ENCODE peak calls at places on chromosomes 7 and 10, in ten cellular contexts. Y is astrocyte of the spinal cord, C is upper lobe of right lung, E is foreskin fibroblast, V is GM12864, I is cardiac fibroblast, B is astrocyte, R is spleen, P is heart left ventricle, T is astrocyte of the cerebellum. Q is an unnamed sample.

GRCh38 chr10:63627376-63627775 is 106.2 kb downstream of the REEP3 start:
- DNase-seq in Y (no peak), C (no peak), E (no peak), V (no peak), I (peak), B (no peak), R (no peak), P (no peak), T (no peak), Q (no peak)

GRCh38 chr10:73517166-73517888 is 21.5 kb upstream of the PPP3CB start:
- DNase-seq in Y (no peak), C (no peak), E (no peak), V (no peak), I (peak), B (peak), R (no peak), P (no peak), T (no peak), Q (no peak)

GRCh38 chr10:56068473-56069263 is 292.4 kb downstream of the ZWINT start:
- DNase-seq in Y (no peak), C (peak), E (no peak), V (no peak), I (no peak), B (no peak), R (peak), P (no peak), T (no peak), Q (no peak)

GRCh38 chr10:48948631-48949030 is 9.0 kb upstream of the LRRC18 start:
- DNase-seq in Y (no peak), C (no peak), E (no peak), V (no peak), I (no peak), B (no peak), R (no peak), P (no peak), T (no peak), Q (no peak)

GRCh38 chr7:122260336-122260735 is 44.2 kb downstream of the FEZF1 start:
- DNase-seq in Y (no peak), C (no peak), E (no peak), V (no peak), I (no peak), B (no peak), R (no peak), P (no peak), T (no peak), Q (no peak)

GRCh38 chr10:329361-330099 is 194.3 kb downstream of the ZMYND11 start:
- DNase-seq in Y (peak), C (peak), E (peak), V (no peak), I (peak), B (peak), R (no peak), P (peak), T (peak), Q (peak)

GRCh38 chr7:139092090-139092796 is 17.3 kb downstream of the ZC3HAV1 start:
- DNase-seq in Y (no peak), C (no peak), E (no peak), V (no peak), I (no peak), B (no peak), R (no peak), P (no peak), T (no peak), Q (no peak)

GRCh38 chr7:148883233-148884048 is 650 bp downstream of the EZH2 start:
- DNase-seq in Y (no peak), C (peak), E (peak), V (no peak), I (peak), B (no peak), R (peak), P (peak), T (no peak), Q (no peak)

GRCh38 chr10:43336641-43337318 is 34.7 kb upstream of the FXYD4 start:
- DNase-seq in Y (no peak), C (no peak), E (no peak), V (no peak), I (no peak), B (no peak), R (no peak), P (no peak), T (no peak), Q (no peak)

GRCh38 chr7:139771001-139771956 is 6.5 kb downstream of the HIPK2 start:
- DNase-seq in Y (peak), C (no peak), E (peak), V (no peak), I (peak), B (peak), R (no peak), P (no peak), T (peak), Q (peak)

GRCh38 chr7:33901199-33901598 is 4.1 kb upstream of the BMPER start:
- DNase-seq in Y (no peak), C (no peak), E (no peak), V (no peak), I (peak), B (peak), R (no peak), P (no peak), T (no peak), Q (no peak)

GRCh38 chr10:47025540-47026300 is 114.5 kb downstream of the PTPN20 start:
- DNase-seq in Y (peak), C (peak), E (no peak), V (no peak), I (peak), B (peak), R (peak), P (no peak), T (peak), Q (peak)

GRCh38 chr7:55255501-55256445 is 109.4 kb upstream of the LANCL2 start:
- DNase-seq in Y (peak), C (peak), E (peak), V (peak), I (peak), B (peak), R (peak), P (peak), T (peak), Q (peak)

GRCh38 chr7:112550468-112551060 is 69.8 kb downstream of the LSMEM1 start:
- DNase-seq in Y (peak), C (no peak), E (peak), V (peak), I (peak), B (peak), R (no peak), P (no peak), T (peak), Q (peak)

GRCh38 chr7:105487559-105488218 is 34.4 kb downstream of the PUS7 start:
- DNase-seq in Y (peak), C (no peak), E (peak), V (no peak), I (peak), B (peak), R (no peak), P (peak), T (peak), Q (peak)

GRCh38 chr7:2719007-2719406 is 31.0 kb downstream of the AMZ1 start:
- DNase-seq in Y (no peak), C (no peak), E (no peak), V (no peak), I (no peak), B (no peak), R (peak), P (no peak), T (no peak), Q (no peak)

GRCh38 chr10:57952741-57953140 is 315.0 kb downstream of the IPMK start:
- DNase-seq in Y (peak), C (no peak), E (peak), V (no peak), I (peak), B (peak), R (no peak), P (no peak), T (peak), Q (peak)

GRCh38 chr7:156984209-156984891 is 26.1 kb downstream of the MNX1 start:
- DNase-seq in Y (no peak), C (no peak), E (peak), V (no peak), I (peak), B (no peak), R (no peak), P (no peak), T (no peak), Q (peak)

GRCh38 chr10:91636892-91637291 is 4.0 kb upstream of the PPP1R3C start:
- DNase-seq in Y (no peak), C (no peak), E (no peak), V (no peak), I (no peak), B (no peak), R (no peak), P (no peak), T (no peak), Q (no peak)

GRCh38 chr10:34966440-34966839 is 123.7 kb downstream of the CUL2 start:
- DNase-seq in Y (peak), C (no peak), E (peak), V (no peak), I (peak), B (peak), R (no peak), P (no peak), T (peak), Q (peak)

GRCh38 chr7:90766814-90767564 is 170.9 kb downstream of the CDK14 start:
- DNase-seq in Y (peak), C (no peak), E (peak), V (no peak), I (peak), B (peak), R (no peak), P (peak), T (no peak), Q (peak)

GRCh38 chr10:24360286-24361127 is 151.6 kb downstream of the KIAA1217 start:
- DNase-seq in Y (peak), C (no peak), E (peak), V (no peak), I (peak), B (peak), R (no peak), P (peak), T (peak), Q (peak)

GRCh38 chr10:48246501-48246900 is 28.0 kb downstream of the FRMPD2 start:
- DNase-seq in Y (no peak), C (no peak), E (no peak), V (no peak), I (no peak), B (no peak), R (no peak), P (no peak), T (no peak), Q (no peak)

GRCh38 chr10:112634096-112634830 is 187.2 kb downstream of the VTI1A start:
- DNase-seq in Y (no peak), C (no peak), E (no peak), V (no peak), I (peak), B (peak), R (no peak), P (no peak), T (no peak), Q (peak)

GRCh38 chr10:29850371-29850770 is 209.0 kb downstream of the JCAD start:
- DNase-seq in Y (no peak), C (no peak), E (no peak), V (no peak), I (no peak), B (no peak), R (no peak), P (no peak), T (no peak), Q (no peak)

GRCh38 chr7:123657304-123657685 is 1.6 kb downstream of the LMOD2 start:
- DNase-seq in Y (no peak), C (no peak), E (no peak), V (no peak), I (no peak), B (no peak), R (no peak), P (no peak), T (no peak), Q (no peak)

GRCh38 chr7:80324032-80324431 is 187.8 kb downstream of the GNAT3 start:
- DNase-seq in Y (peak), C (no peak), E (peak), V (no peak), I (peak), B (peak), R (no peak), P (no peak), T (peak), Q (peak)

GRCh38 chr10:82419981-82420380 is 545.0 kb downstream of the NRG3 start:
- DNase-seq in Y (no peak), C (no peak), E (no peak), V (no peak), I (no peak), B (no peak), R (no peak), P (no peak), T (no peak), Q (no peak)

GRCh38 chr7:82362129-82362528 is 81.4 kb downstream of the CACNA2D1 start:
- DNase-seq in Y (peak), C (no peak), E (peak), V (no peak), I (peak), B (peak), R (no peak), P (no peak), T (no peak), Q (peak)

GRCh38 chr7:2508327-2509231 is 11.0 kb upstream of the LFNG start:
- DNase-seq in Y (peak), C (peak), E (peak), V (no peak), I (peak), B (no peak), R (peak), P (peak), T (no peak), Q (peak)

GRCh38 chr10:69344591-69345244 is 66.4 kb downstream of the HK1 start:
- DNase-seq in Y (no peak), C (no peak), E (no peak), V (no peak), I (no peak), B (no peak), R (peak), P (no peak), T (no peak), Q (no peak)

GRCh38 chr10:52466464-52466863 is 152.4 kb downstream of the DKK1 start:
- DNase-seq in Y (no peak), C (no peak), E (peak), V (no peak), I (no peak), B (no peak), R (no peak), P (no peak), T (no peak), Q (no peak)

GRCh38 chr10:124939290-124939689 is 2.6 kb upstream of the ZRANB1 start:
- DNase-seq in Y (no peak), C (no peak), E (no peak), V (no peak), I (no peak), B (no peak), R (no peak), P (no peak), T (no peak), Q (no peak)

GRCh38 chr7:151240942-151241754 is 7.3 kb downstream of the SMARCD3 start:
- DNase-seq in Y (no peak), C (no peak), E (no peak), V (no peak), I (no peak), B (no peak), R (peak), P (no peak), T (no peak), Q (no peak)

DNA sequence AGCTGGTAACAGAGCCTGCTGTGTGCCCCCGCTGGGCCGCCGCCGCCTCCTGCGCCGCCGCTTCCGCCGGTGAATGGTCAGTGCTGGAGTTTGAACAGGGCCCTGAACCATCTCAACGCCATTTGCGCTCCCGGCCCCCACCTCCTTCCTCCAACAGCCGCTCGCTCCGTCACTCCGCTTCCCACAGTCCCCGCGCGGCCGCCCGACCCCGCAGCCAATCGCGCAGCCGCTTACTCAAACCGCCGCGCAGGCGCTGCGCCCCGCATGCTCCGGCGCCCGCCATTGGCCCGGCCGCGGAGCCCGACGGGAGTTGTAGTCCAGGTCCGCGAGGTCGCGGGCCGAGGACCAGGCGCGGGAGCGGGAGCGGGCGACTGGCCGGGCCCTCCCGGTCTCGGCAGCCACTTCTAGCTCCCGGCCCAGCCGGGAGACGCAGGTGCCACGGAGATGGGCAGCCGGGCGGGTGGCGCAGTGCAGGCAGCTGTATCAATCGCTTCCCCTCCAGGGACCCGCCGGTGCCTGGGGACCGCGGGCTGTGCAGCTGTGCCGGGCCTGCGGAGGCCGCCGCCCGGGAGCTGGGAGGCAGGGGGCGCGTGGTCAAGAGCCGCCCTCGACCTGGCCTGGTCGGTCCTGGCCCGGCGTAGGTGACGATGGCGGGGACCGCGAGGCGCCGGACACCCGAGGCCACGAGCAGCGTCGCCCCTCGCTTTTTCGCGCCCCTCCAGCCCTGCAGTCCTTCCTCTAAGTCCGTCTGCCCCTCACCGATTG is at the start of gene WAPL:
- DNase-seq in Y (peak), C (peak), E (peak), V (peak), I (peak), B (peak), R (peak), P (peak), T (peak), Q (peak)
- TF ChIP-seq CTCF in Y (no peak), C (no peak), E (no peak), V (no peak), I (no peak), B (no peak), R (no peak), P (no peak), T (no peak), Q (no peak)

GRCh38 chr7:130273863-130274262 is 7.2 kb downstream of the CPA2 start:
- DNase-seq in Y (peak), C (no peak), E (peak), V (no peak), I (peak), B (peak), R (no peak), P (peak), T (no peak), Q (no peak)

GRCh38 chr7:130277763-130278643 is 11.3 kb downstream of the CPA2 start:
- DNase-seq in Y (peak), C (no peak), E (peak), V (no peak), I (peak), B (peak), R (no peak), P (peak), T (no peak), Q (peak)

GRCh38 chr7:130274983-130275649 is 8.5 kb downstream of the CPA2 start:
- DNase-seq in Y (no peak), C (no peak), E (no peak), V (no peak), I (no peak), B (peak), R (no peak), P (no peak), T (no peak), Q (no peak)

GRCh38 chr7:130276796-130277762 is 10.4 kb downstream of the CPA2 start:
- DNase-seq in Y (peak), C (no peak), E (peak), V (no peak), I (peak), B (peak), R (no peak), P (no peak), T (peak), Q (peak)

GRCh38 chr7:130275826-130276291 is 9.2 kb downstream of the CPA2 start:
- DNase-seq in Y (no peak), C (no peak), E (no peak), V (no peak), I (no peak), B (peak), R (no peak), P (no peak), T (peak), Q (no peak)
- H3K4me3 ChIP-seq in Y (no peak), C (no peak), E (no peak), V (no peak), I (no peak), B (no peak), R (no peak), P (no peak), T (no peak), Q (no peak)

GRCh38 chr7:46152671-46153070 is 231.6 kb upstream of the IGFBP3 start:
- DNase-seq in Y (no peak), C (no peak), E (no peak), V (no peak), I (no peak), B (no peak), R (no peak), P (no peak), T (no peak), Q (no peak)
- TF ChIP-seq CTCF in Y (no peak), C (no peak), E (no peak), V (no peak), I (no peak), B (no peak), R (no peak), P (no peak), T (no peak), Q (peak)

GRCh38 chr10:36489928-36490279 is 635.5 kb upstream of the ANKRD30A start:
- DNase-seq in Y (peak), C (no peak), E (no peak), V (no peak), I (peak), B (peak), R (no peak), P (no peak), T (peak), Q (peak)

GRCh38 chr10:36496728-36497127 is 628.7 kb upstream of the ANKRD30A start:
- DNase-seq in Y (no peak), C (no peak), E (no peak), V (no peak), I (no peak), B (no peak), R (no peak), P (no peak), T (no peak), Q (no peak)

GRCh38 chr10:36492590-36493510 is 632.5 kb upstream of the ANKRD30A start:
- DNase-seq in Y (peak), C (no peak), E (no peak), V (no peak), I (peak), B (peak), R (no peak), P (no peak), T (peak), Q (peak)

GRCh38 chr10:36494386-36494785 is 631.0 kb upstream of the ANKRD30A start:
- DNase-seq in Y (peak), C (no peak), E (peak), V (no peak), I (peak), B (peak), R (no peak), P (no peak), T (no peak), Q (peak)

GRCh38 chr10:36493511-36493880 is 631.9 kb upstream of the ANKRD30A start:
- DNase-seq in Y (peak), C (no peak), E (no peak), V (no peak), I (peak), B (peak), R (no peak), P (no peak), T (no peak), Q (peak)
- H3K4me3 ChIP-seq in Y (no peak), C (no peak), E (no peak), V (no peak), I (no peak), B (no peak), R (no peak), P (no peak), T (no peak), Q (no peak)

GRCh38 chr7:31741852-31742251 is 54.8 kb downstream of the PPP1R17 start:
- DNase-seq in Y (no peak), C (no peak), E (no peak), V (no peak), I (peak), B (peak), R (no peak), P (no peak), T (no peak), Q (no peak)
- TF ChIP-seq CTCF in Y (no peak), C (no peak), E (no peak), V (no peak), I (no peak), B (no peak), R (no peak), P (no peak), T (no peak), Q (no peak)

GRCh38 chr7:24466109-24466768 is 107.0 kb upstream of the PALS2 start:
- DNase-seq in Y (no peak), C (no peak), E (no peak), V (no peak), I (no peak), B (no peak), R (no peak), P (no peak), T (no peak), Q (no peak)

GRCh38 chr7:24464846-24465245 is 108.4 kb upstream of the PALS2 start:
- DNase-seq in Y (no peak), C (no peak), E (no peak), V (no peak), I (no peak), B (no peak), R (no peak), P (no peak), T (no peak), Q (no peak)

GRCh38 chr7:24462117-24462516 is 111.1 kb upstream of the PALS2 start:
- DNase-seq in Y (no peak), C (no peak), E (no peak), V (no peak), I (no peak), B (no peak), R (no peak), P (no peak), T (no peak), Q (no peak)

GRCh38 chr7:24463474-24463873 is 109.8 kb upstream of the PALS2 start:
- DNase-seq in Y (no peak), C (no peak), E (no peak), V (no peak), I (no peak), B (no peak), R (no peak), P (no peak), T (no peak), Q (no peak)

GRCh38 chr7:24462984-24463383 is 110.3 kb upstream of the PALS2 start:
- DNase-seq in Y (no peak), C (no peak), E (no peak), V (no peak), I (no peak), B (no peak), R (no peak), P (no peak), T (no peak), Q (no peak)
- H3K4me3 ChIP-seq in Y (no peak), C (no peak), E (no peak), V (no peak), I (no peak), B (no peak), R (no peak), P (no peak), T (no peak), Q (no peak)